ENCODE peak calls at places on chromosomes 5 and 9, in ten cellular contexts. R is AG08395, K is HuH-7.5, L is H9, W is AG10803, A is RPMI7951, Y is GM20000, D is T-helper 2 cell, S is GM18507, C is NCI-H1092 treated with DMSO at 0.1 percent for 48 hours. V is an unnamed sample.

GRCh38 chr9:129669946-129670345 is 4.5 kb downstream of the PRRX2 start:
- DNase-seq in R (peak), K (no peak), L (no peak), W (peak), A (no peak), Y (no peak), D (no peak), S (no peak), C (no peak), V (peak)

GRCh38 chr9:89675403-89675771 is 70.6 kb downstream of the GADD45G start:
- DNase-seq in R (no peak), K (no peak), L (no peak), W (no peak), A (no peak), Y (no peak), D (no peak), S (no peak), C (no peak), V (no peak)

GRCh38 chr9:114677418-114677817 is 4.6 kb downstream of the TEX48 start:
- DNase-seq in R (peak), K (no peak), L (no peak), W (peak), A (peak), Y (no peak), D (no peak), S (no peak), C (peak), V (peak)

GRCh38 chr5:36680066-36680465 is 73.7 kb downstream of the SLC1A3 start:
- DNase-seq in R (no peak), K (no peak), L (no peak), W (no peak), A (no peak), Y (no peak), D (no peak), S (no peak), C (no peak), V (no peak)

GRCh38 chr9:88922091-88922490 is 69.2 kb upstream of the S1PR3 start:
- DNase-seq in R (no peak), K (no peak), L (no peak), W (no peak), A (peak), Y (no peak), D (no peak), S (no peak), C (no peak), V (no peak)

GRCh38 chr9:31908158-31908890 is 476.1 kb upstream of the ACO1 start:
- DNase-seq in R (no peak), K (no peak), L (no peak), W (no peak), A (peak), Y (no peak), D (no peak), S (no peak), C (no peak), V (no peak)

GRCh38 chr5:58317808-58318207 is 142.1 kb downstream of the PLK2 start:
- DNase-seq in R (no peak), K (no peak), L (no peak), W (peak), A (no peak), Y (no peak), D (no peak), S (no peak), C (no peak), V (peak)

GRCh38 chr5:75611324-75612210 is at the start of gene ANKDD1B:
- DNase-seq in R (peak), K (peak), L (peak), W (no peak), A (peak), Y (peak), D (no peak), S (no peak), C (no peak), V (peak)

GRCh38 chr9:136975624-136976023 is 1.7 kb upstream of the PTGDS start:
- DNase-seq in R (peak), K (no peak), L (peak), W (peak), A (peak), Y (no peak), D (no peak), S (no peak), C (no peak), V (no peak)

GRCh38 chr9:4413856-4414255 is 76.4 kb upstream of the SLC1A1 start:
- DNase-seq in R (no peak), K (no peak), L (no peak), W (peak), A (peak), Y (no peak), D (no peak), S (no peak), C (no peak), V (no peak)

GRCh38 chr9:93086445-93087224 is 9.4 kb upstream of the CARD19 start:
- DNase-seq in R (no peak), K (no peak), L (no peak), W (no peak), A (no peak), Y (no peak), D (no peak), S (no peak), C (no peak), V (no peak)

GRCh38 chr5:81354093-81354492 is 39.8 kb downstream of the ACOT12 start:
- DNase-seq in R (no peak), K (no peak), L (no peak), W (no peak), A (no peak), Y (no peak), D (no peak), S (no peak), C (no peak), V (no peak)

V was measured in foreskin fibroblast.